ENCODE peak calls at places on chromosome 4, in eight cellular contexts. R is NCI-H2029 treated with DMSO at 0.1 percent for 48 hours; C is OCI-LY7; W is ascending aorta; S is GM12865; B is HS-5; D is AG08396; U is central memory CD8-positive, alpha-beta T cell. T is an unnamed sample.
A peak's percentile ranks its signal among the peaks of the same experiment; 100 is the strongest.

GRCh38 chr4:88134536-88135361 is 23.7 kb downstream of the ABCG2 start:
- DNase-seq in D (no peak), W (no peak), B (no peak), U (no peak), C (no peak), S (no peak), R (no peak), T (no peak)

GRCh38 chr4:100421356-100421978 is 96.4 kb downstream of the EMCN start:
- DNase-seq in S (peak; percentile 26), R (no peak), C (peak; percentile 9), B (no peak), W (no peak), U (no peak), D (peak; percentile 16), T (peak; percentile 59)

GRCh38 chr4:141425124-141425523 is 204.4 kb downstream of the ZNF330 start:
- DNase-seq in B (peak; percentile 32), C (no peak), D (peak; percentile 26), S (no peak), W (no peak), U (no peak), R (no peak), T (peak; percentile 79)

GRCh38 chr4:123545569-123546122 is 149.1 kb downstream of the SPRY1 start:
- DNase-seq in U (no peak), C (no peak), W (no peak), R (no peak), B (no peak), D (no peak), S (no peak), T (no peak)

GRCh38 chr4:2095236-2096072 is 36.3 kb downstream of the NAT8L start:
- DNase-seq in C (no peak), B (no peak), W (no peak), D (no peak), U (no peak), R (no peak), S (no peak), T (peak; percentile 44)

GRCh38 chr4:7103599-7104365 is 35.9 kb upstream of the GRPEL1 start:
- DNase-seq in R (no peak), C (no peak), D (peak; percentile 37), W (peak; percentile 86), U (no peak), B (no peak), S (no peak), T (no peak)

GRCh38 chr4:83282049-83282535 is 2.5 kb downstream of the COQ2 start:
- DNase-seq in D (peak; percentile 33), W (peak; percentile 69), S (peak; percentile 81), U (peak; percentile 53), R (peak; percentile 27), C (peak; percentile 77), B (no peak), T (peak; percentile 70)

GRCh38 chr4:156763511-156763910 is 208.1 kb downstream of the PDGFC start:
- DNase-seq in U (no peak), B (no peak), D (no peak), W (no peak), S (no peak), C (no peak), R (peak; percentile 8), T (peak; percentile 69)

T was measured in EH.